ENCODE peak calls at places on chromosomes 13 and 19, in seven cellular contexts. One of them, this sample, is unnamed.

GRCh38 chr19:51098366-51099069 is 9.7 kb downstream of the CTU1 start:
- DNase-seq in psoas muscle: no peak
- DNase-seq in substantia nigra: no peak
- DNase-seq in stimulated activated CD8-positive, alpha-beta memory T cell treated with anti-CD3 and anti-CD28 coated beads, Interleukin-12 subunit alpha, Interleukin-12 subunit beta, amount 100 ng/mL, for 4 hours: no peak
- DNase-seq in RWPE1: no peak
- DNase-seq in GM12892: no peak
- DNase-seq in K562: no peak
- DNase-seq in this sample: no peak

GRCh38 chr19:33689886-33690285 is 68.1 kb downstream of the CHST8 start:
- DNase-seq in psoas muscle: no peak
- DNase-seq in substantia nigra: no peak
- DNase-seq in stimulated activated CD8-positive, alpha-beta memory T cell treated with anti-CD3 and anti-CD28 coated beads, Interleukin-12 subunit alpha, Interleukin-12 subunit beta, amount 100 ng/mL, for 4 hours: no peak
- DNase-seq in RWPE1: no peak
- DNase-seq in GM12892: no peak
- DNase-seq in K562: no peak
- DNase-seq in this sample: no peak

GRCh38 chr13:110626510-110626909 is 11.2 kb downstream of the NAXD start:
- DNase-seq in psoas muscle: no peak
- DNase-seq in substantia nigra: no peak
- DNase-seq in stimulated activated CD8-positive, alpha-beta memory T cell treated with anti-CD3 and anti-CD28 coated beads, Interleukin-12 subunit alpha, Interleukin-12 subunit beta, amount 100 ng/mL, for 4 hours: no peak
- DNase-seq in RWPE1: no peak
- DNase-seq in GM12892: no peak
- DNase-seq in K562: no peak
- DNase-seq in this sample: no peak

GRCh38 chr19:7729831-7730285 is 2.1 kb downstream of the CLEC4G start:
- DNase-seq in psoas muscle: no peak
- DNase-seq in substantia nigra: no peak
- DNase-seq in stimulated activated CD8-positive, alpha-beta memory T cell treated with anti-CD3 and anti-CD28 coated beads, Interleukin-12 subunit alpha, Interleukin-12 subunit beta, amount 100 ng/mL, for 4 hours: no peak
- DNase-seq in RWPE1: no peak
- DNase-seq in GM12892: no peak
- DNase-seq in K562: no peak
- DNase-seq in this sample: no peak

GRCh38 chr13:113472355-113473025 is 18.0 kb downstream of the DCUN1D2 start:
- DNase-seq in psoas muscle: no peak
- DNase-seq in substantia nigra: no peak
- DNase-seq in stimulated activated CD8-positive, alpha-beta memory T cell treated with anti-CD3 and anti-CD28 coated beads, Interleukin-12 subunit alpha, Interleukin-12 subunit beta, amount 100 ng/mL, for 4 hours: no peak
- DNase-seq in RWPE1: no peak
- DNase-seq in GM12892: no peak
- DNase-seq in K562: no peak
- DNase-seq in this sample: no peak

GRCh38 chr13:49630580-49630979 is 2.3 kb downstream of the ARL11 start:
- DNase-seq in psoas muscle: no peak
- DNase-seq in substantia nigra: no peak
- DNase-seq in stimulated activated CD8-positive, alpha-beta memory T cell treated with anti-CD3 and anti-CD28 coated beads, Interleukin-12 subunit alpha, Interleukin-12 subunit beta, amount 100 ng/mL, for 4 hours: no peak
- DNase-seq in RWPE1: no peak
- DNase-seq in GM12892: no peak
- DNase-seq in K562: no peak
- DNase-seq in this sample: no peak

GRCh38 chr19:13788991-13789390 is 6.3 kb upstream of the ZSWIM4 start:
- DNase-seq in psoas muscle: no peak
- DNase-seq in substantia nigra: no peak
- DNase-seq in stimulated activated CD8-positive, alpha-beta memory T cell treated with anti-CD3 and anti-CD28 coated beads, Interleukin-12 subunit alpha, Interleukin-12 subunit beta, amount 100 ng/mL, for 4 hours: no peak
- DNase-seq in RWPE1: no peak
- DNase-seq in GM12892: no peak
- DNase-seq in K562: no peak
- DNase-seq in this sample: no peak

GRCh38 chr13:66528139-66528538 is 702.0 kb downstream of the PCDH9 start:
- DNase-seq in psoas muscle: no peak
- DNase-seq in substantia nigra: no peak
- DNase-seq in stimulated activated CD8-positive, alpha-beta memory T cell treated with anti-CD3 and anti-CD28 coated beads, Interleukin-12 subunit alpha, Interleukin-12 subunit beta, amount 100 ng/mL, for 4 hours: no peak
- DNase-seq in RWPE1: no peak
- DNase-seq in GM12892: no peak
- DNase-seq in K562: no peak
- DNase-seq in this sample: no peak

GRCh38 chr19:42111811-42112210 is 20.4 kb downstream of the POU2F2 start:
- DNase-seq in psoas muscle: no peak
- DNase-seq in substantia nigra: no peak
- DNase-seq in stimulated activated CD8-positive, alpha-beta memory T cell treated with anti-CD3 and anti-CD28 coated beads, Interleukin-12 subunit alpha, Interleukin-12 subunit beta, amount 100 ng/mL, for 4 hours: no peak
- DNase-seq in RWPE1: peak
- DNase-seq in GM12892: no peak
- DNase-seq in K562: no peak
- DNase-seq in this sample: no peak

GRCh38 chr13:40026741-40027140 is 371.3 kb downstream of the COG6 start:
- DNase-seq in psoas muscle: no peak
- DNase-seq in substantia nigra: no peak
- DNase-seq in stimulated activated CD8-positive, alpha-beta memory T cell treated with anti-CD3 and anti-CD28 coated beads, Interleukin-12 subunit alpha, Interleukin-12 subunit beta, amount 100 ng/mL, for 4 hours: peak
- DNase-seq in RWPE1: no peak
- DNase-seq in GM12892: no peak
- DNase-seq in K562: no peak
- DNase-seq in this sample: no peak

GRCh38 chr19:37551123-37551993 is 43.2 kb downstream of the ZNF571 start:
- DNase-seq in psoas muscle: no peak
- DNase-seq in substantia nigra: no peak
- DNase-seq in stimulated activated CD8-positive, alpha-beta memory T cell treated with anti-CD3 and anti-CD28 coated beads, Interleukin-12 subunit alpha, Interleukin-12 subunit beta, amount 100 ng/mL, for 4 hours: peak
- DNase-seq in RWPE1: peak
- DNase-seq in GM12892: peak
- DNase-seq in K562: peak
- DNase-seq in this sample: peak

GRCh38 chr13:84997858-84998257 is 801.4 kb downstream of the SLITRK6 start:
- DNase-seq in psoas muscle: no peak
- DNase-seq in substantia nigra: no peak
- DNase-seq in stimulated activated CD8-positive, alpha-beta memory T cell treated with anti-CD3 and anti-CD28 coated beads, Interleukin-12 subunit alpha, Interleukin-12 subunit beta, amount 100 ng/mL, for 4 hours: no peak
- DNase-seq in RWPE1: no peak
- DNase-seq in GM12892: no peak
- DNase-seq in K562: no peak
- DNase-seq in this sample: no peak

GRCh38 chr13:52711277-52711676 is 28.3 kb downstream of the CNMD start:
- DNase-seq in psoas muscle: no peak
- DNase-seq in substantia nigra: no peak
- DNase-seq in stimulated activated CD8-positive, alpha-beta memory T cell treated with anti-CD3 and anti-CD28 coated beads, Interleukin-12 subunit alpha, Interleukin-12 subunit beta, amount 100 ng/mL, for 4 hours: no peak
- DNase-seq in RWPE1: no peak
- DNase-seq in GM12892: no peak
- DNase-seq in K562: no peak
- DNase-seq in this sample: peak

GRCh38 chr13:114339779-114340534 is 25.7 kb downstream of the CHAMP1 start:
- DNase-seq in psoas muscle: peak
- DNase-seq in substantia nigra: no peak
- DNase-seq in stimulated activated CD8-positive, alpha-beta memory T cell treated with anti-CD3 and anti-CD28 coated beads, Interleukin-12 subunit alpha, Interleukin-12 subunit beta, amount 100 ng/mL, for 4 hours: peak
- DNase-seq in RWPE1: peak
- DNase-seq in GM12892: no peak
- DNase-seq in K562: no peak
- DNase-seq in this sample: no peak

GRCh38 chr19:44875666-44876418 is 15.2 kb upstream of the TOMM40 start:
- DNase-seq in psoas muscle: no peak
- DNase-seq in substantia nigra: no peak
- DNase-seq in stimulated activated CD8-positive, alpha-beta memory T cell treated with anti-CD3 and anti-CD28 coated beads, Interleukin-12 subunit alpha, Interleukin-12 subunit beta, amount 100 ng/mL, for 4 hours: no peak
- DNase-seq in RWPE1: no peak
- DNase-seq in GM12892: no peak
- DNase-seq in K562: no peak
- DNase-seq in this sample: no peak

GRCh38 chr19:58033741-58034475 is at the start of gene ZSCAN1:
- DNase-seq in psoas muscle: peak
- DNase-seq in substantia nigra: peak
- DNase-seq in stimulated activated CD8-positive, alpha-beta memory T cell treated with anti-CD3 and anti-CD28 coated beads, Interleukin-12 subunit alpha, Interleukin-12 subunit beta, amount 100 ng/mL, for 4 hours: peak
- DNase-seq in RWPE1: no peak
- DNase-seq in GM12892: no peak
- DNase-seq in K562: no peak
- DNase-seq in this sample: peak

GRCh38 chr19:34505321-34506025 is 23.9 kb downstream of the WTIP start:
- DNase-seq in psoas muscle: no peak
- DNase-seq in substantia nigra: no peak
- DNase-seq in stimulated activated CD8-positive, alpha-beta memory T cell treated with anti-CD3 and anti-CD28 coated beads, Interleukin-12 subunit alpha, Interleukin-12 subunit beta, amount 100 ng/mL, for 4 hours: no peak
- DNase-seq in RWPE1: no peak
- DNase-seq in GM12892: no peak
- DNase-seq in K562: no peak
- DNase-seq in this sample: no peak

GRCh38 chr19:5971714-5972354 is 6.1 kb downstream of the RANBP3 start:
- DNase-seq in psoas muscle: no peak
- DNase-seq in substantia nigra: no peak
- DNase-seq in stimulated activated CD8-positive, alpha-beta memory T cell treated with anti-CD3 and anti-CD28 coated beads, Interleukin-12 subunit alpha, Interleukin-12 subunit beta, amount 100 ng/mL, for 4 hours: no peak
- DNase-seq in RWPE1: no peak
- DNase-seq in GM12892: no peak
- DNase-seq in K562: no peak
- DNase-seq in this sample: no peak

GRCh38 chr13:43026262-43026661 is 2.9 kb downstream of the DNAJC15 start:
- DNase-seq in psoas muscle: no peak
- DNase-seq in substantia nigra: no peak
- DNase-seq in stimulated activated CD8-positive, alpha-beta memory T cell treated with anti-CD3 and anti-CD28 coated beads, Interleukin-12 subunit alpha, Interleukin-12 subunit beta, amount 100 ng/mL, for 4 hours: no peak
- DNase-seq in RWPE1: no peak
- DNase-seq in GM12892: no peak
- DNase-seq in K562: no peak
- DNase-seq in this sample: no peak

GRCh38 chr13:35255241-35255640 is 221.2 kb downstream of the MAB21L1 start:
- DNase-seq in psoas muscle: peak
- DNase-seq in substantia nigra: no peak
- DNase-seq in stimulated activated CD8-positive, alpha-beta memory T cell treated with anti-CD3 and anti-CD28 coated beads, Interleukin-12 subunit alpha, Interleukin-12 subunit beta, amount 100 ng/mL, for 4 hours: no peak
- DNase-seq in RWPE1: no peak
- DNase-seq in GM12892: no peak
- DNase-seq in K562: no peak
- DNase-seq in this sample: no peak

GRCh38 chr19:33252971-33253370 is 27.3 kb upstream of the SLC7A10 start:
- DNase-seq in psoas muscle: peak
- DNase-seq in substantia nigra: no peak
- DNase-seq in stimulated activated CD8-positive, alpha-beta memory T cell treated with anti-CD3 and anti-CD28 coated beads, Interleukin-12 subunit alpha, Interleukin-12 subunit beta, amount 100 ng/mL, for 4 hours: no peak
- DNase-seq in RWPE1: no peak
- DNase-seq in GM12892: no peak
- DNase-seq in K562: no peak
- DNase-seq in this sample: no peak

GRCh38 chr13:66937423-66937822 is 292.7 kb downstream of the PCDH9 start:
- DNase-seq in psoas muscle: no peak
- DNase-seq in substantia nigra: no peak
- DNase-seq in stimulated activated CD8-positive, alpha-beta memory T cell treated with anti-CD3 and anti-CD28 coated beads, Interleukin-12 subunit alpha, Interleukin-12 subunit beta, amount 100 ng/mL, for 4 hours: no peak
- DNase-seq in RWPE1: no peak
- DNase-seq in GM12892: no peak
- DNase-seq in K562: peak
- DNase-seq in this sample: no peak

GRCh38 chr13:36344173-36344572 is 2.0 kb downstream of the SPART start:
- DNase-seq in psoas muscle: no peak
- DNase-seq in substantia nigra: no peak
- DNase-seq in stimulated activated CD8-positive, alpha-beta memory T cell treated with anti-CD3 and anti-CD28 coated beads, Interleukin-12 subunit alpha, Interleukin-12 subunit beta, amount 100 ng/mL, for 4 hours: no peak
- DNase-seq in RWPE1: peak
- DNase-seq in GM12892: no peak
- DNase-seq in K562: peak
- DNase-seq in this sample: peak

GRCh38 chr13:113566227-113566561 is 18.4 kb upstream of the TFDP1 start:
- DNase-seq in psoas muscle: peak
- DNase-seq in substantia nigra: no peak
- DNase-seq in stimulated activated CD8-positive, alpha-beta memory T cell treated with anti-CD3 and anti-CD28 coated beads, Interleukin-12 subunit alpha, Interleukin-12 subunit beta, amount 100 ng/mL, for 4 hours: no peak
- DNase-seq in RWPE1: no peak
- DNase-seq in GM12892: no peak
- DNase-seq in K562: no peak
- DNase-seq in this sample: no peak

GRCh38 chr13:99145461-99145860 is 55.2 kb upstream of the UBAC2 start:
- DNase-seq in psoas muscle: no peak
- DNase-seq in substantia nigra: no peak
- DNase-seq in stimulated activated CD8-positive, alpha-beta memory T cell treated with anti-CD3 and anti-CD28 coated beads, Interleukin-12 subunit alpha, Interleukin-12 subunit beta, amount 100 ng/mL, for 4 hours: no peak
- DNase-seq in RWPE1: no peak
- DNase-seq in GM12892: no peak
- DNase-seq in K562: no peak
- DNase-seq in this sample: no peak

GRCh38 chr19:57688011-57688763 is 6.4 kb downstream of the ZNF551 start:
- DNase-seq in psoas muscle: no peak
- DNase-seq in substantia nigra: no peak
- DNase-seq in stimulated activated CD8-positive, alpha-beta memory T cell treated with anti-CD3 and anti-CD28 coated beads, Interleukin-12 subunit alpha, Interleukin-12 subunit beta, amount 100 ng/mL, for 4 hours: no peak
- DNase-seq in RWPE1: no peak
- DNase-seq in GM12892: no peak
- DNase-seq in K562: no peak
- DNase-seq in this sample: peak

GRCh38 chr13:106523566-106523965 is 11.9 kb downstream of the EFNB2 start:
- DNase-seq in psoas muscle: no peak
- DNase-seq in substantia nigra: no peak
- DNase-seq in stimulated activated CD8-positive, alpha-beta memory T cell treated with anti-CD3 and anti-CD28 coated beads, Interleukin-12 subunit alpha, Interleukin-12 subunit beta, amount 100 ng/mL, for 4 hours: no peak
- DNase-seq in RWPE1: no peak
- DNase-seq in GM12892: no peak
- DNase-seq in K562: no peak
- DNase-seq in this sample: no peak

GRCh38 chr19:29681422-29682235 is 16.4 kb downstream of the PLEKHF1 start:
- DNase-seq in psoas muscle: peak
- DNase-seq in substantia nigra: no peak
- DNase-seq in stimulated activated CD8-positive, alpha-beta memory T cell treated with anti-CD3 and anti-CD28 coated beads, Interleukin-12 subunit alpha, Interleukin-12 subunit beta, amount 100 ng/mL, for 4 hours: no peak
- DNase-seq in RWPE1: no peak
- DNase-seq in GM12892: no peak
- DNase-seq in K562: no peak
- DNase-seq in this sample: no peak

GRCh38 chr13:50069255-50069654 is 54.0 kb downstream of the KCNRG start:
- DNase-seq in psoas muscle: no peak
- DNase-seq in substantia nigra: no peak
- DNase-seq in stimulated activated CD8-positive, alpha-beta memory T cell treated with anti-CD3 and anti-CD28 coated beads, Interleukin-12 subunit alpha, Interleukin-12 subunit beta, amount 100 ng/mL, for 4 hours: no peak
- DNase-seq in RWPE1: no peak
- DNase-seq in GM12892: no peak
- DNase-seq in K562: no peak
- DNase-seq in this sample: no peak

This sample was measured in mesendoderm.